ENCODE peak calls at places on chromosome 13, in ten cellular contexts. M is MCF 10A, U is upper lobe of right lung, T is cardiac muscle cell, W is neural progenitor cell, F is heart right ventricle, R is uterus, A is AG04450, S is suprapubic skin, B is ovary. Z is an unnamed sample.

GRCh38 chr13:55727683-55728082 is 1413.0 kb upstream of the PRR20A start:
- DNase-seq in M (no peak), U (no peak), T (no peak), W (no peak), F (no peak), R (no peak), A (no peak), S (no peak), B (no peak), Z (no peak)

GRCh38 chr13:40064723-40065122 is 409.3 kb downstream of the COG6 start:
- DNase-seq in M (peak; percentile 97), U (no peak), T (peak; percentile 86), W (no peak), F (no peak), R (peak; percentile 82), A (no peak), S (no peak), B (no peak), Z (no peak)

GRCh38 chr13:33940898-33941297 is 122.9 kb downstream of the RFC3 start:
- DNase-seq in M (peak; percentile 91), U (no peak), T (peak; percentile 24), W (peak; percentile 45), F (no peak), R (no peak), A (no peak), S (no peak), B (no peak), Z (no peak)

GRCh38 chr13:75934889-75935288 is 298.8 kb downstream of the LMO7 start:
- DNase-seq in M (peak; percentile 43), U (no peak), T (no peak), W (no peak), F (no peak), R (no peak), A (no peak), S (no peak), B (no peak), Z (no peak)

GRCh38 chr13:110560606-110561334 is 752 bp downstream of the RAB20 start:
- DNase-seq in M (peak; percentile 33), U (no peak), T (peak; percentile 36), W (peak; percentile 72), F (peak; percentile 25), R (peak; percentile 33), A (no peak), S (no peak), B (no peak), Z (peak; percentile 65)

GRCh38 chr13:47019977-47020376 is 123.1 kb upstream of the HTR2A start:
- DNase-seq in M (no peak), U (no peak), T (no peak), W (peak; percentile 4), F (no peak), R (no peak), A (no peak), S (no peak), B (no peak), Z (no peak)

GRCh38 chr13:75908137-75908536 is 272.0 kb downstream of the LMO7 start:
- DNase-seq in M (peak; percentile 5), U (no peak), T (no peak), W (peak; percentile 6), F (peak; percentile 12), R (no peak), A (no peak), S (no peak), B (no peak), Z (no peak)

GRCh38 chr13:106145997-106146864 is 389.2 kb downstream of the EFNB2 start:
- DNase-seq in M (no peak), U (no peak), T (no peak), W (no peak), F (no peak), R (no peak), A (no peak), S (no peak), B (no peak), Z (no peak)

GRCh38 chr13:100892981-100893380 is 218.4 kb upstream of the TMTC4 start:
- DNase-seq in M (no peak), U (no peak), T (no peak), W (no peak), F (no peak), R (no peak), A (no peak), S (no peak), B (no peak), Z (no peak)

GRCh38 chr13:30880756-30881155 is 25.3 kb upstream of the MEDAG start:
- DNase-seq in M (peak; percentile 68), U (no peak), T (peak; percentile 84), W (no peak), F (no peak), R (no peak), A (peak; percentile 81), S (no peak), B (no peak), Z (no peak)

GRCh38 chr13:37954191-37954590 is 84.6 kb upstream of the TRPC4 start:
- DNase-seq in M (peak; percentile 82), U (no peak), T (no peak), W (no peak), F (no peak), R (no peak), A (no peak), S (no peak), B (no peak), Z (no peak)

GRCh38 chr13:75785130-75785529 is 149.0 kb downstream of the LMO7 start:
- DNase-seq in M (peak; percentile 52), U (no peak), T (peak; percentile 47), W (no peak), F (no peak), R (no peak), A (no peak), S (no peak), B (no peak), Z (no peak)

GRCh38 chr13:24745861-24746617 is 17.9 kb upstream of the RNF17 start:
- DNase-seq in M (no peak), U (no peak), T (no peak), W (peak; percentile 31), F (no peak), R (no peak), A (no peak), S (no peak), B (no peak), Z (peak; percentile 52)

GRCh38 chr13:48504606-48505369 is 28.1 kb downstream of the RCBTB2 start:
- DNase-seq in M (no peak), U (no peak), T (no peak), W (no peak), F (no peak), R (no peak), A (no peak), S (no peak), B (no peak), Z (no peak)
- TF ChIP-seq CTCF in M (no peak), U (no peak), T (no peak), W (peak; percentile 3), F (no peak), R (no peak), A (no peak), S (no peak), B (no peak), Z (no peak)

DNA sequence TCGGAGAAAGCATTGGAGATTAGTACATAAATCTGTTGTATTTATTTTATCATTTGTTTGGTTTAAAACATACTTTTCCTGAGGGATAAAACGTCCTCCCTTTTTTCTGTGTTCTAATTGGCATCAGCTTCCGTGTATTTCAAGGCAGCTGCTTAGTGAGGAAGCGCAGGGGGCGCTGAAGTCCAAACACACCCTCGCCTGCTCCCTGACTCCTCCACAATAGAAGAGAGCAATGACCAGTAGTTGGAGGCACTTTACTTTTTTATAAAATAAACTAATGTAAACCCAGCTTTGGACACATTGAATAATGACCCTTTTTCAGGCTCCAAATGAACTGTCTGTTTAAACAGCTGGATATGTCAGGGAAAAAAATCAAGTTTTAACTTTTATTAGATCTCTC is 79.9 kb downstream of the RNASEH2B start:
- DNase-seq in M (no peak), U (no peak), T (peak; percentile 59), W (peak; percentile 52), F (no peak), R (peak; percentile 66), A (no peak), S (no peak), B (no peak), Z (no peak)
- TF ChIP-seq CTCF in M (no peak), U (peak; percentile 41), T (peak; percentile 49), W (peak; percentile 49), F (peak; percentile 39), R (peak; percentile 61), A (peak; percentile 44), S (no peak), B (no peak), Z (peak; percentile 2)

GRCh38 chr13:22060187-22060586 is 389.3 kb downstream of the FGF9 start:
- DNase-seq in M (no peak), U (no peak), T (no peak), W (no peak), F (no peak), R (no peak), A (no peak), S (no peak), B (no peak), Z (no peak)

GRCh38 chr13:22063416-22064124 is 392.7 kb downstream of the FGF9 start:
- DNase-seq in M (no peak), U (no peak), T (no peak), W (no peak), F (no peak), R (no peak), A (no peak), S (no peak), B (no peak), Z (no peak)

GRCh38 chr13:22061806-22062391 is 391.0 kb downstream of the FGF9 start:
- DNase-seq in M (no peak), U (no peak), T (no peak), W (no peak), F (no peak), R (no peak), A (no peak), S (no peak), B (no peak), Z (peak; percentile 39)

GRCh38 chr13:22062478-22063205 is 391.8 kb downstream of the FGF9 start:
- DNase-seq in M (no peak), U (no peak), T (no peak), W (no peak), F (no peak), R (no peak), A (peak; percentile 11), S (no peak), B (no peak), Z (no peak)

GRCh38 chr13:22061371-22061805 is 390.5 kb downstream of the FGF9 start:
- DNase-seq in M (no peak), U (no peak), T (no peak), W (no peak), F (no peak), R (no peak), A (no peak), S (no peak), B (no peak), Z (peak; percentile 39)
- TF ChIP-seq CTCF in M (no peak), U (no peak), T (no peak), W (no peak), F (no peak), R (no peak), A (no peak), S (no peak), B (no peak), Z (peak; percentile 69)

DNA sequence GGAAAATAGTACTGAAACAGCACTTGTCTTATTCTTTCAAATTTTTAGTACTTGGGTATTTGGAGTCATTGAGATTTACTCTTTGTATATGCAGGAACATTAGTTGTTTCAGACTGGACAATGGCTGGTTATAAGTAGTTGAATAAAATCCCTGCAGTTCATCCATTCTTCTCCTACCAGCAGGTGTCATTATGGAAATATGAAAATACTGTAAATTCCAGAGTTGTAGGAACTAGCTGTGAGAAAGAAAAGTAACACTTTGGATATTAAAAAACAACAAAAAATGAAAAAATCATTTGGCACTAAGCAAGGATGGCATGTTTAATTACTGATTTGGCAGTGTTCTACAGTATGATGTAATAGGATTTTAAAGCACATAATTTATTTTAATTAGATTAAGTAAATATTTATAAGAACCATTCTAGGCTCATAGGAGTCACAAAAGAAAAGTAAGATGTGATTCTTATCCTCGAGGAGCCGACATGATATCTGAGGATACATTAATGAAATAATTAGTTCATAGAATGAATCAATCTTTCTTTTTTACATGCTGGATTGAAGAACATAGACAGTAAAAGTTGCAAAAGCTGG is 155.3 kb downstream of the KCNRG start:
- DNase-seq in M (peak; percentile 42), U (no peak), T (peak; percentile 53), W (no peak), F (no peak), R (no peak), A (no peak), S (no peak), B (no peak), Z (no peak)
- TF ChIP-seq CTCF in M (peak; percentile 36), U (peak; percentile 41), T (peak; percentile 46), W (no peak), F (peak; percentile 36), R (peak; percentile 37), A (peak; percentile 46), S (no peak), B (no peak), Z (no peak)